ENCODE peak calls at places on chromosomes 7 and 10, in five cellular contexts. One of them, this sample, is unnamed.

GRCh38 chr7:121404348-121404747 is 8.2 kb upstream of the FAM3C start:
- DNase-seq in H9: no peak
- DNase-seq in mesenchymal stem cell: no peak
- DNase-seq in neuronal stem cell: no peak
- DNase-seq in IMR-90: no peak
- DNase-seq in this sample: no peak

GRCh38 chr7:151085691-151086620 is at the start of gene AGAP3:
- DNase-seq in neuronal stem cell: peak; percentile 85
- DNase-seq in H9: peak; percentile 88
- DNase-seq in IMR-90: peak; percentile 70
- DNase-seq in mesenchymal stem cell: peak; percentile 86
- DNase-seq in this sample: peak; percentile 91

GRCh38 chr10:58217612-58218011 is 50.1 kb downstream of the IPMK start:
- DNase-seq in mesenchymal stem cell: no peak
- DNase-seq in H9: no peak
- DNase-seq in neuronal stem cell: no peak
- DNase-seq in IMR-90: peak; percentile 44
- DNase-seq in this sample: no peak

GRCh38 chr7:1533569-1534329 is 3.2 kb downstream of the MAFK start:
- DNase-seq in mesenchymal stem cell: peak; percentile 95
- DNase-seq in H9: no peak
- DNase-seq in neuronal stem cell: no peak
- DNase-seq in IMR-90: peak; percentile 95
- DNase-seq in this sample: peak; percentile 83

GRCh38 chr10:13338337-13339128 is 9.6 kb downstream of the SEPHS1 start:
- DNase-seq in neuronal stem cell: no peak
- DNase-seq in mesenchymal stem cell: no peak
- DNase-seq in H9: no peak
- DNase-seq in IMR-90: peak; percentile 52
- DNase-seq in this sample: no peak

GRCh38 chr7:159040912-159041711 is 103.6 kb downstream of the VIPR2 start:
- DNase-seq in H9: no peak
- DNase-seq in IMR-90: no peak
- DNase-seq in neuronal stem cell: no peak
- DNase-seq in mesenchymal stem cell: no peak
- DNase-seq in this sample: no peak

GRCh38 chr10:22363305-22363704 is 18.0 kb downstream of the SPAG6 start:
- DNase-seq in mesenchymal stem cell: no peak
- DNase-seq in IMR-90: no peak
- DNase-seq in H9: no peak
- DNase-seq in neuronal stem cell: no peak
- DNase-seq in this sample: no peak

GRCh38 chr10:125824736-125825135 is 1.4 kb downstream of the BCCIP start:
- DNase-seq in IMR-90: peak; percentile 61
- DNase-seq in H9: no peak
- DNase-seq in mesenchymal stem cell: peak; percentile 22
- DNase-seq in neuronal stem cell: no peak
- DNase-seq in this sample: peak; percentile 36

GRCh38 chr7:88322151-88322550 is 15.5 kb upstream of the STEAP4 start:
- DNase-seq in IMR-90: no peak
- DNase-seq in H9: no peak
- DNase-seq in neuronal stem cell: no peak
- DNase-seq in mesenchymal stem cell: no peak
- DNase-seq in this sample: no peak

GRCh38 chr7:88317422-88317821 is 10.7 kb upstream of the STEAP4 start:
- DNase-seq in IMR-90: no peak
- DNase-seq in H9: no peak
- DNase-seq in mesenchymal stem cell: no peak
- DNase-seq in neuronal stem cell: no peak
- DNase-seq in this sample: no peak

GRCh38 chr7:88321694-88322093 is 15.0 kb upstream of the STEAP4 start:
- DNase-seq in mesenchymal stem cell: no peak
- DNase-seq in H9: no peak
- DNase-seq in IMR-90: no peak
- DNase-seq in neuronal stem cell: no peak
- DNase-seq in this sample: no peak

GRCh38 chr7:88315532-88315931 is 8.8 kb upstream of the STEAP4 start:
- DNase-seq in IMR-90: no peak
- DNase-seq in neuronal stem cell: no peak
- DNase-seq in H9: no peak
- DNase-seq in mesenchymal stem cell: no peak
- DNase-seq in this sample: no peak

DNA sequence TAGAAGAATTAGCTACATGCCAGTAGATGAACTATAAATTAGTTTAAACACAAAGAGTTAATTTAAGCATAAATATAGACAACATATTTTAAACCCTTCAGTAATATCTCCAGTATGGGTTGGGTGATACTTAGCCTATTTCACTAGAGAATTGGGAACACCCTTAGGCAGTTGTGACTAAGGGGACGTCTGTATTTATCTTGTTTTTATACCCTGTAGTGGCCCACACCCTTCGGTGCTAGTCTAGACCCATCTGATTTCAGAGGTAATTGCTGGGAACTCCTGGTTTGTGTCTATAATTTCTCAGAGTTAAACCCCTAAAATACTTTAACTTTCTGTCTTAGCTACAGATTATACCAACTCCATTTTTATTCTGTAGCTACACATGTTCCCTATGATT is 11.5 kb upstream of the STEAP4 start:
- DNase-seq in mesenchymal stem cell: no peak
- DNase-seq in neuronal stem cell: no peak
- DNase-seq in IMR-90: no peak
- DNase-seq in H9: no peak
- DNase-seq in this sample: no peak
- H3K4me1 ChIP-seq in mesenchymal stem cell: no peaks in the 10 kb centered on the region
- H3K4me1 ChIP-seq in neuronal stem cell: no peaks in the 10 kb centered on the region
- H3K4me1 ChIP-seq in IMR-90: no peaks in the 10 kb centered on the region
- H3K4me1 ChIP-seq in H9: no peaks in the 10 kb centered on the region
- H3K4me1 ChIP-seq in this sample: no peaks in the 10 kb centered on the region

GRCh38 chr10:48656928-48657327 is 27.7 kb upstream of the WDFY4 start:
- DNase-seq in neuronal stem cell: no peak
- DNase-seq in mesenchymal stem cell: no peak
- DNase-seq in IMR-90: no peak
- DNase-seq in H9: no peak
- DNase-seq in this sample: no peak

GRCh38 chr10:48659790-48660189 is 24.9 kb upstream of the WDFY4 start:
- DNase-seq in mesenchymal stem cell: no peak
- DNase-seq in neuronal stem cell: no peak
- DNase-seq in H9: no peak
- DNase-seq in IMR-90: no peak
- DNase-seq in this sample: no peak

GRCh38 chr10:48656241-48656921 is 28.3 kb upstream of the WDFY4 start:
- DNase-seq in H9: peak; percentile 89
- DNase-seq in mesenchymal stem cell: peak; percentile 85
- DNase-seq in neuronal stem cell: peak; percentile 84
- DNase-seq in IMR-90: peak; percentile 88
- DNase-seq in this sample: peak; percentile 87

GRCh38 chr10:48658889-48659269 is 25.8 kb upstream of the WDFY4 start:
- DNase-seq in H9: no peak
- DNase-seq in IMR-90: no peak
- DNase-seq in neuronal stem cell: no peak
- DNase-seq in mesenchymal stem cell: no peak
- DNase-seq in this sample: no peak

DNA sequence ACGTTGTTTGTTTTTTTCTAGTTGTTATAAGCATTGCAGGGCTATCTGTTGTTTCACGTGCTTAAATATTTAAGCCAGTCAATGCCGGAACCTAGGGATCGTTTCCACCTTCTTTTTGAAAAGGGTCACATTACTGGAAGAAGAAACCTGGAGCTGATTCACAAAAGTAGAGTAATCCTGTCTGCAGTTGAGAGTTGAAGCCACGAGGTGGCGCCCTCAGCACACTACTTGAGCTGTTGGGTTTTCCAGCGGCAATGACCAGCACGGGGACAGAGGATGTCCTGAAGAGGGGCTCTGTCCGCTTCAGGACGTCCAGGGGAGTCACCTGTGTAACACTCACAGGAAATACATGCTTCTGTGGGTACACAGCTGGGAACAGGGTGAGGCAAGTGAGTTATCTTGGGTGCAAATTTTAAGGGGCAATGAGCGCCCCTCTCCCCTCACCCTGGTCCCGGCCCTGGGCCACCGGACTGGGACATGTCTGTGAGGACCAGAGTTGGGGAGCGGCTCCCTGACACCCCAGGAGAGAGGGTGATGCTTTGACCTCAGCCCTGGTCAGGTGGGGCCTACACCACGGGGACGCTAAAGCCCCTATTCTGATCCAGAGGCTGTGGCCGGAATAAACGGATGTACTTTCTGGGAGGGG is 26.3 kb upstream of the WDFY4 start:
- DNase-seq in mesenchymal stem cell: peak; percentile 67
- DNase-seq in H9: peak; percentile 86
- DNase-seq in neuronal stem cell: peak; percentile 84
- DNase-seq in IMR-90: peak; percentile 58
- DNase-seq in this sample: peak; percentile 83
- H2BK15ac ChIP-seq in mesenchymal stem cell: no peak overlapping the region
- H2BK15ac ChIP-seq in H9: no peak overlapping the region
- H2BK15ac ChIP-seq in neuronal stem cell: no peak overlapping the region
- H2BK15ac ChIP-seq in IMR-90: no peak overlapping the region
- H2BK15ac ChIP-seq in this sample: no peak overlapping the region

GRCh38 chr10:50623299-50624153 is at the start of gene SGMS1:
- DNase-seq in neuronal stem cell: peak; percentile 85
- DNase-seq in H9: peak; percentile 77
- DNase-seq in IMR-90: peak; percentile 83
- DNase-seq in mesenchymal stem cell: peak; percentile 87
- DNase-seq in this sample: peak; percentile 89
- H4K8ac ChIP-seq in neuronal stem cell: no peak within 1 kb of the TSS
- H4K8ac ChIP-seq in H9: no peak within 1 kb of the TSS
- H4K8ac ChIP-seq in IMR-90: peak within 1 kb of the TSS; percentile 75
- H4K8ac ChIP-seq in mesenchymal stem cell: peak within 1 kb of the TSS; percentile 98
- H4K8ac ChIP-seq in this sample: no peak within 1 kb of the TSS

GRCh38 chr7:47601119-47601880 is 19.4 kb upstream of the TNS3 start:
- DNase-seq in H9: no peak
- DNase-seq in IMR-90: peak; percentile 96
- DNase-seq in neuronal stem cell: no peak
- DNase-seq in mesenchymal stem cell: peak; percentile 94
- DNase-seq in this sample: no peak

GRCh38 chr7:47600199-47601118 is 18.5 kb upstream of the TNS3 start:
- DNase-seq in H9: no peak
- DNase-seq in mesenchymal stem cell: peak; percentile 86
- DNase-seq in IMR-90: peak; percentile 86
- DNase-seq in neuronal stem cell: no peak
- DNase-seq in this sample: no peak

GRCh38 chr7:47596502-47597202 is 14.7 kb upstream of the TNS3 start:
- DNase-seq in H9: no peak
- DNase-seq in mesenchymal stem cell: peak; percentile 55
- DNase-seq in neuronal stem cell: no peak
- DNase-seq in IMR-90: no peak
- DNase-seq in this sample: peak; percentile 49

GRCh38 chr7:47594406-47594805 is 12.5 kb upstream of the TNS3 start:
- DNase-seq in H9: no peak
- DNase-seq in neuronal stem cell: no peak
- DNase-seq in IMR-90: no peak
- DNase-seq in mesenchymal stem cell: no peak
- DNase-seq in this sample: no peak

GRCh38 chr7:47597379-47597778 is 15.5 kb upstream of the TNS3 start:
- DNase-seq in neuronal stem cell: no peak
- DNase-seq in IMR-90: no peak
- DNase-seq in mesenchymal stem cell: no peak
- DNase-seq in H9: no peak
- DNase-seq in this sample: no peak
- H3K4me1 ChIP-seq in neuronal stem cell: no peaks in the 10 kb centered on the region
- H3K4me1 ChIP-seq in IMR-90: peaks cover 22% of the 10 kb centered on the region
- H3K4me1 ChIP-seq in mesenchymal stem cell: peaks cover 13% of the 10 kb centered on the region
- H3K4me1 ChIP-seq in H9: no peaks in the 10 kb centered on the region
- H3K4me1 ChIP-seq in this sample: no peaks in the 10 kb centered on the region

DNA sequence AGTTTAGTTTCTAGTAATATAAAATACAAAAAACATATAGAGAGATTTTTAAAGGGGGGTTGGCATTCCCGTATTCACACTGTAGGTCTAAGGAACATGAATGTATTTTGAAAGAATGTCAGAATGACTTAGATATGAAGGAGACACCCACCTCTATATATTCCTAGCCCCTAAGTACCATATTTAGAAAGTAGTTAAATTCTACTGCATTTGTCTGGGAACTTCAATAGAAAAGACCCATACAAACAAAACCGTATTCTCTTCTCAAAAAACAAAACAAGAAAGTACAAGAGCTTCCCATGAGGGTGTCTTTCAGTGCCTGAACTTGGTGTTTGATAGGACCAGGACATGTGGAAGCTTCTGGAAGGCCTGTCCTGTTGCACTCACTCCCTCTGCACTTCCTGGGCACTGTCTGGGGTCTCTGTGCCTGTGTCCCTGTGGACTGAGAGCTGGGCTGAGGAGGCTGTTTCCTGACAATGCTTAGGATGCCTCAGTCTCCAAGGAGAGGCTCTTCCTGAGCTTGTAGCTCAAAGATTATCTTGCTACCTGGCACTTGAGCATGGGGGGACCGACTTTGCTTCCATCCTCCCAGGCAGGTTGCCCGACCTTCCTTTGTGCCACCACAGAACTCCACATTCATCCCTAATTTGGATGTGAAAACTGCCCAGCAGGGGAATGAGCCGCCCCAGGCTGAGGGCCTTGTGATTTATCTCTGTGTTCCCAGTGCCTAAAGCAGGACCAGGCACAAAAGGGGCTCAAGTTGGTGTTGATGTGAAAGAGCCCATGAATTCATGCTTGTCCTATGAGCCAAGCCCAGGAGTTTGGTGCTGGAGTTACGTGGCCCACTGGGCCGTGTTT is 44.4 kb upstream of the KLF6 start:
- DNase-seq in neuronal stem cell: no peak
- DNase-seq in IMR-90: no peak
- DNase-seq in mesenchymal stem cell: no peak
- DNase-seq in H9: peak; percentile 50
- DNase-seq in this sample: peak; percentile 68
- H2BK15ac ChIP-seq in neuronal stem cell: peak overlapping the region; percentile 71
- H2BK15ac ChIP-seq in IMR-90: peak overlapping the region; percentile 99
- H2BK15ac ChIP-seq in mesenchymal stem cell: peak overlapping the region; percentile 85
- H2BK15ac ChIP-seq in H9: no peak overlapping the region
- H2BK15ac ChIP-seq in this sample: no peak overlapping the region

GRCh38 chr10:103616705-103617361 is 123.3 kb downstream of the NEURL1 start:
- DNase-seq in neuronal stem cell: no peak
- DNase-seq in IMR-90: peak; percentile 80
- DNase-seq in mesenchymal stem cell: peak; percentile 25
- DNase-seq in H9: no peak
- DNase-seq in this sample: no peak
- H4K8ac ChIP-seq in neuronal stem cell: no peak overlapping the region
- H4K8ac ChIP-seq in IMR-90: no peak overlapping the region
- H4K8ac ChIP-seq in mesenchymal stem cell: peak overlapping the region; percentile 33
- H4K8ac ChIP-seq in H9: no peak overlapping the region
- H4K8ac ChIP-seq in this sample: no peak overlapping the region

GRCh38 chr7:87199700-87200450 is 19.7 kb downstream of the TMEM243 start:
- DNase-seq in H9: no peak
- DNase-seq in IMR-90: no peak
- DNase-seq in neuronal stem cell: no peak
- DNase-seq in mesenchymal stem cell: no peak
- DNase-seq in this sample: no peak
- H3K4me1 ChIP-seq in H9: no peaks in the 10 kb centered on the region
- H3K4me1 ChIP-seq in IMR-90: no peaks in the 10 kb centered on the region
- H3K4me1 ChIP-seq in neuronal stem cell: no peaks in the 10 kb centered on the region
- H3K4me1 ChIP-seq in mesenchymal stem cell: no peaks in the 10 kb centered on the region
- H3K4me1 ChIP-seq in this sample: no peaks in the 10 kb centered on the region